ENCODE peak calls at places on chromosomes 1 and 21, in six cellular contexts. N is GM06990, D is uterus, G is endodermal cell, A is lower lobe of right lung, R is neural progenitor cell. W is an unnamed sample.

GRCh38 chr1:160942926-160943325 is 11.7 kb downstream of the ITLN2 start:
- DNase-seq in N (no peak), G (peak; percentile 67), R (peak; percentile 12), D (no peak), A (no peak), W (no peak)

GRCh38 chr21:36156815-36157670 is at the start of gene DOP1B:
- DNase-seq in N (no peak), D (no peak), R (no peak), A (no peak), G (no peak), W (no peak)

GRCh38 chr1:20080441-20081330 is 10.7 kb downstream of the PLA2G5 start:
- DNase-seq in D (no peak), G (peak; percentile 55), A (no peak), N (peak; percentile 48), R (no peak), W (no peak)

GRCh38 chr1:72241397-72241796 is 40.9 kb downstream of the NEGR1 start:
- DNase-seq in D (no peak), A (no peak), G (no peak), R (no peak), N (no peak), W (no peak)

GRCh38 chr21:45012661-45013270 is 61.6 kb upstream of the ADARB1 start:
- DNase-seq in D (peak; percentile 13), A (peak; percentile 22), R (peak; percentile 58), N (no peak), G (peak; percentile 92), W (no peak)

GRCh38 chr1:14606632-14607031 is 8.1 kb downstream of the KAZN start:
- DNase-seq in G (no peak), A (no peak), N (no peak), D (no peak), R (peak; percentile 51), W (no peak)

GRCh38 chr1:235404190-235404589 is 37.0 kb downstream of the TBCE start:
- DNase-seq in D (no peak), G (no peak), A (no peak), R (no peak), N (no peak), W (no peak)

GRCh38 chr1:24759492-24759891 is 14.2 kb downstream of the CLIC4 start:
- DNase-seq in A (no peak), G (no peak), R (no peak), N (no peak), D (no peak), W (no peak)

GRCh38 chr1:162376754-162377153 is at the start of gene SPATA46:
- DNase-seq in A (no peak), R (no peak), D (no peak), G (peak; percentile 13), N (no peak), W (no peak)

GRCh38 chr1:36484099-36484498 is 1.4 kb upstream of the CSF3R start:
- DNase-seq in A (no peak), D (no peak), G (peak; percentile 24), N (no peak), R (no peak), W (no peak)
- TF ChIP-seq CTCF in A (no peak), D (no peak), G (no peak), N (no peak), R (no peak), W (no peak)

DNA sequence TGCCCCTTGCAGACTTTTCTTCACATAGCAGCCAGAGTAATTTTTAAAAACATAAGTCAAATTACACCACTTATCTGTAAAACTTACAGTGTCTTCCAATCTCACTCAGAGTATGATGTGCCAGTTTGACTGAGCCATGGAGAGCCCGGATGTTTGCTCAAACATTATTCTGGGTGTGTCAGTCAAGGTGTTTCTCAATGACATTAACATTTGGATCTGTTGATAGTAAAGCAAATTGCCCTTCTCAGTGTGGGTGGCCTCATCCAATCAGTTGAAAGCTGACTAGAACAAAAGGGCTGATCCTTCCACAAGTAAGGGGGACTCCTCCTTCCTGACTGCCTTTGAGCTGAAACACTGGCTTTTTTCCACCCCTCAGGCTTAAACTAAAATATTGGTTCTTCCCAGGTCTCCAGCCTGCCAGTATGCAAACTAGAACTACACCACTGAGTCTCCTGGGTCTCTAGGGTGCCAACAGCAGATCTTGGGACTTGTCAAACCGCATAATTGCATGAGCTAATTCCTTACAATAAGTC is 158.0 kb upstream of the CTTNBP2NL start:
- DNase-seq in R (no peak), N (no peak), D (no peak), G (no peak), A (no peak), W (no peak)
- TF ChIP-seq CTCF in R (no peak), N (no peak), D (no peak), G (no peak), A (no peak), W (no peak)

DNA sequence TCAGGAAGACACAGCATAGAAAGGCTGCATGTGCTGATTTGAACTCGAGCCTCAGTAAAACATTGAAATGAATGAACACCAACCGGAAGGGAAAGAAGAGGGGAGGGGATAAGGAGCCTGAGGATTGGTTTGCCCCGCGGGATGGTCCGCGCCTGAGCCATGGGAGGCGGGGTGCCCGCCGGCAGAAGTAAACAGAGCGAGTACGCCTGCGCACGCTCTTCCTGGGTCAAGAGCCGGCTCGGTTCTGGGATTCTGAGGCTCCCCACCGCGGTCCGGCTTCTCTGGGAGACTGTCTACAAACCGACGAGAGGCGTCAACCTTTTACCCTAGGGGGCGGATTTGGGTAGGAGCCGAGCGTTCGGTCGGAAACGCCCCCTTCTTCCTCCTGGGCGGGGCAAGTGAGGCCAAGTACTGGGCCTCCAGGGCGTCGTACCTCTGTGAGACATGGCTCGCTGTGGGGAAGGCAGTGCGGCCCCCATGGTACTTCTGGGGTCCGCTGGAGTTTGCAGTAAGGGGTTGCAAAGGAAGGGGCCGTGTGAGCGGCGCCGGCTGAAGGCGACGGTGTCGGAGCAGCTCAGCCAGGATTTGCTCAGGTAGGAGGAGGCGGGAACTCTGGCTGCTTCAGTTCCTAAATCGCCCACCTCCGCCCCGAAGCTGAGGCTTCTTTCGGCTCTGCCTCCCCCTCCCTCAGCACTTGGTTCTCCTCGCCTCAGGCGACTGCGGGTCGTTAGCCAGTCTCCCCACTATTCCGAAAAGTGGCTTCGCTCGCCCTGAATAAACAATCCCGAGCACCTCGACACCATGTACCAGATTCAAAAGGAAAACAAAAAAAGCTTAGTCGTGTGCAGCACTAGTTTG is at the start of gene BTBD8:
- DNase-seq in A (peak; percentile 90), N (peak; percentile 68), D (peak; percentile 87), G (peak; percentile 98), R (peak; percentile 92), W (peak; percentile 44)
- TF ChIP-seq CTCF in A (no peak), N (peak; percentile 6), D (no peak), G (peak; percentile 35), R (peak; percentile 22), W (no peak)

DNA sequence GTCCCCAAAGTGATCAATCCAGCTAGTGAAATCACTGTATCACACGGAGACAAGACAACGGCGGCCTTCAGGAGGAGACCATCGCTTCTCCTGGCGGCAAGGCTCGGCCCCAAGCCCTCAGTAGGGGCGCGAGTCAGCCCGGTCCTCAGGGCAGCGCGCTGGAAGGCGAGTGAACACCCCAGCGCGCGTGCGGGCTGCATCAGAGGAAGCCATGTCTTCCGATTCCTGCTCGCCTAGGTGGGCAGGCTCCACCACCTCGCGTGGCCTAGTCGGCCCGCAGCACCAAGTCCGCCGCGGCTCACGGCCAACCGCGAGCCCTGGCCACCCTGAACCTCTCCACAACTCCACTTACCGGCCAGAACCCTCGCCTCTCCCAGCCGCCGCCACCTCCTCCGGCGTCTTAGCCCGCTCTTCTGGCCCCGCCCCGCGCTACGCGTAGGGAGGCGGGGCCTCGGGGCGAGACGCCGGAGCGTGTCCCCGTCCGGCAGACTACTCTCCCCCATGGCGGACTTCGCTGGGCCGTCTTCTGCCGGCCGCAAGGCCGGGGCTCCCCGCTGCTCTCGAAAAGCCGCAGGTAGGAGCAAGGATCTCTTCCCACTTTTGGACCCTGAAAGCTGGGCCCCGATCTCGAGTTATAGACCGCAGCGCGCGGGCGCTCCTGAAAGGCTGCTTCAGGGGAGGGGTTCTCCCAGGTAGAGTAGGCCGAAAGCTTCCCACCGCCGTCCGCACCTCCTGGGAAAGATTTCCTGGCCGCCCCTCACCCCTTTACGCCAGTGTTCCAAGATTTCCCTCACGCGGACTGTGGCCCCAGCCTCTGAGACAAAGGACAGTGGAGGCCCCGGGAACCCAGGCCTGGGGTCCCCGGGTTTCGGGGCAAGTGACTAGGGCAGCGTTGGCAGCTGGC is at the start of the genes GLMN and RPAP2:
- DNase-seq in A (peak; percentile 90), R (peak; percentile 96), D (peak; percentile 79), G (peak; percentile 92), N (peak; percentile 94), W (peak; percentile 44)
- TF ChIP-seq CTCF in A (no peak), R (peak; percentile 18), D (no peak), G (peak; percentile 56), N (peak; percentile 26), W (peak; percentile 21)

GRCh38 chr1:226846801-226847200 is 23.6 kb upstream of the PSEN2 start:
- DNase-seq in D (no peak), A (no peak), R (no peak), G (no peak), N (no peak), W (no peak)

DNA sequence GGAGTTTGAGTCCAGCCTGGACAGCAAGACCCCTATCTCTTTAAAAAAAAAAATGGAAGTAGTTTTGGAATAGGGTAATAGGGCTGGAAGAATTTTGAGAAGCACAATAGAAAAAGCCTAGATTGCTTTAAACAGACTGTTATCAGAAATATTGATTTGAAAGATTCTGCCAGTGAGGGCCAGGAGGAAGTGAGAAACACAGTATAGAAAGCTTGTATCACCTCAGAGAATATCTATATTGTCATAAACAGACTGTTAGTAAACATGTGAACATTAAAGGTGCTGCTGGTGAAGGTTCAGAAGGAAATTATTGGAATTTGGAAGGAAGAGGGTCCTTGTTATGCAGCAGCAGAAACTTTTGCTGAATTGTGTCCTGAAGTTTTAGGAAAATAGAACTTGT is 24.8 kb upstream of the PSEN2 start:
- DNase-seq in N (no peak), R (no peak), G (no peak), A (no peak), D (no peak), W (no peak)
- TF ChIP-seq CTCF in N (no peak), R (no peak), G (no peak), A (no peak), D (no peak), W (no peak)

GRCh38 chr1:6456800-6457466 is 9.0 kb downstream of the TNFRSF25 start:
- DNase-seq in A (no peak), R (no peak), D (no peak), G (no peak), N (no peak), W (no peak)
- TF ChIP-seq CTCF in A (no peak), R (peak; percentile 8), D (no peak), G (peak; percentile 46), N (no peak), W (no peak)

GRCh38 chr21:17650301-17650700 is 37.6 kb upstream of the BTG3 start:
- DNase-seq in R (no peak), N (no peak), G (no peak), A (no peak), D (no peak), W (no peak)
- TF ChIP-seq CTCF in R (no peak), N (no peak), G (no peak), A (no peak), D (no peak), W (no peak)

W was measured in AG09319.